ENCODE peak calls at places on chromosome 9, in seven cellular contexts. K is H9, L is mesenchymal stem cell, M is IMR-90, B is neuronal stem cell, C is trophoblast cell, A is H1. G is an unnamed sample.

GRCh38 chr9:33162721-33163311 is 4.3 kb downstream of the B4GALT1 start:
- DNase-seq in K (no peak), L (peak; percentile 81), M (peak; percentile 79), B (no peak), C (peak; percentile 93), A (no peak), G (no peak)

GRCh38 chr9:13387668-13388124 is 108.2 kb upstream of the MPDZ start:
- DNase-seq in K (no peak), L (peak; percentile 13), M (no peak), B (no peak), C (no peak), A (no peak), G (no peak)

GRCh38 chr9:132237481-132237880 is 75.6 kb downstream of the NTNG2 start:
- DNase-seq in K (no peak), L (no peak), M (no peak), B (no peak), C (no peak), A (no peak), G (no peak)

GRCh38 chr9:10835791-10836463 is 223.1 kb upstream of the PTPRD start:
- DNase-seq in K (no peak), L (no peak), M (no peak), B (no peak), C (no peak), A (no peak), G (no peak)

GRCh38 chr9:90996154-90996788 is 194.7 kb downstream of the SYK start:
- DNase-seq in K (no peak), L (no peak), M (no peak), B (no peak), C (peak; percentile 18), A (no peak), G (no peak)

GRCh38 chr9:33138768-33139167 is 28.4 kb downstream of the B4GALT1 start:
- DNase-seq in K (no peak), L (no peak), M (no peak), B (no peak), C (no peak), A (no peak), G (no peak)

GRCh38 chr9:107637421-107638420 is 148.2 kb upstream of the KLF4 start:
- DNase-seq in K (peak; percentile 71), L (peak; percentile 99), M (peak; percentile 98), B (peak; percentile 40), C (peak; percentile 72), A (peak; percentile 66), G (peak; percentile 84)

GRCh38 chr9:70133253-70134208 is 89.9 kb downstream of the MAMDC2 start:
- DNase-seq in K (no peak), L (no peak), M (no peak), B (no peak), C (no peak), A (no peak), G (no peak)

GRCh38 chr9:32782476-32783167 is 718 bp upstream of the TMEM215 start:
- DNase-seq in K (peak; percentile 44), L (no peak), M (no peak), B (no peak), C (no peak), A (peak; percentile 78), G (peak; percentile 36)

GRCh38 chr9:115198018-115198417 is 80.1 kb upstream of the TNC start:
- DNase-seq in K (no peak), L (peak; percentile 68), M (peak; percentile 79), B (no peak), C (peak; percentile 11), A (no peak), G (peak; percentile 67)
- H3K4me1 ChIP-seq in K (peaks cover 2% of the 10 kb centered on the region), L (peaks cover 3% of the 10 kb centered on the region), M (peaks cover 6% of the 10 kb centered on the region), B (peaks cover 1% of the 10 kb centered on the region), C (peaks cover 3% of the 10 kb centered on the region), A (no peaks in the 10 kb centered on the region), G (peaks cover 11% of the 10 kb centered on the region)

GRCh38 chr9:128382261-128382660 is 11.1 kb downstream of the URM1 start:
- DNase-seq in K (no peak), L (no peak), M (no peak), B (no peak), C (no peak), A (no peak), G (no peak)
- H2BK5ac ChIP-seq in K (no peak overlapping the region), L (no peak overlapping the region), M (no peak overlapping the region), B (no peak overlapping the region), C (no peak overlapping the region), A (peak overlapping the region; percentile 75), G (no peak overlapping the region)

DNA sequence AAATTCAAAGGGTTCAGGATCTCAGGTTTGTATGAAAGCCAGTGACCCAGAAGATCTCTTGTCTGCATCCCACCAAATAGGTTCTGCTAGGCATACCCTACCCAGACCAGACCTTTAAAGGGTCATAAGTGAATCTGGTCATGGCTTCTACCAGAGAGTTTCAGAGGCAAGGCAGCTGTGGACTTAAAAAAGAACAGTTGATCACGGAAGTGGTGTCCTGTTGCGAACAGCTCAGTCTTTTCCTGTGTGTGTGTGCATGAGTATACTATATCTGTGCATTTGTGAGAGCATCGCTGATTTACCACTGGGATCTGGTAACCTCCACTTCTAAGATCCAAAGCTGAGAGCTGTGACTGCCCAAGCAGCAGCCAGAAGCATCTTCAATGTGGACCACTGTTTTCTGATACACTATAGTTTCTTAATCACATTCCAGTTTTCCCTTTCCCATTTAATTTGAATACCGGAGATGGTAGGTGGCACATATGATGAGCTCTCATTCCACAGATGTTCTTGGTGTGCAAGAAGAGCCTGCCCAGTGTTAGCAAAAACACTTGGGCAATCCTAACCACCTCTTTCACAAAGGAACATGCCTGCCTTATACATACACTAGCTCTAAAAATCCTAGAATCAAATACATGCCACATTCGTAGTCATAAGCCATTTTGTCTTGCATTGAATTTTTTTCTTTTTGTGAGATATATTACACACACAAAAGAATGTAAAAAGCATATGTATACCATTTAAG is 36.2 kb upstream of the OR2S2 start:
- DNase-seq in K (no peak), L (no peak), M (peak; percentile 13), B (no peak), C (peak; percentile 78), A (no peak), G (no peak)
- H3K18ac ChIP-seq in K (no peak overlapping the region), L (no peak overlapping the region), M (no peak overlapping the region), B (no peak overlapping the region), C (no peak overlapping the region), A (no peak overlapping the region), G (no peak overlapping the region)

DNA sequence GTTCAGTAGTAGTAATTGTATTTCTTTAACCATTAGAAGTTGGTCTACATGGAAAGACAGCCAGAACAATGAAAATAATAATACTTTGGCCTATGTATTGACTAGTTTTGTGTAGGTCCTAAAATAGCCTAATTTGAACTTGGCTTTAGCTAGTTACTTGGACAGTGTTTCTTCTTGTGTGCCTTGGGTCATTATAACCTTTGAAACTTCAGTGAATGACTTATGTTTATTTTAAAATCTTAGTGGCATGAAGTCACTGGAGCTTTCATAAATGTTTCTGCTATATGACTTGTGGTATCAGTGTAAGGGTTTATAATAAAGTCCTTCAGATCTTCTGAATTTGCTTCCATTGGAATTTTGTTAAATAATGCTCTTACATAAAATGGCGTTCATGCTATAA is 2.6 kb upstream of the FAM120AOS start:
- DNase-seq in K (no peak), L (no peak), M (peak; percentile 13), B (no peak), C (no peak), A (no peak), G (no peak)
- H3K4me1 ChIP-seq in K (peaks cover 7% of the 10 kb centered on the region), L (peaks cover 5% of the 10 kb centered on the region), M (peaks cover 10% of the 10 kb centered on the region), B (peaks cover 2% of the 10 kb centered on the region), C (peaks cover 2% of the 10 kb centered on the region), A (peaks cover 2% of the 10 kb centered on the region), G (peaks cover 5% of the 10 kb centered on the region)

DNA sequence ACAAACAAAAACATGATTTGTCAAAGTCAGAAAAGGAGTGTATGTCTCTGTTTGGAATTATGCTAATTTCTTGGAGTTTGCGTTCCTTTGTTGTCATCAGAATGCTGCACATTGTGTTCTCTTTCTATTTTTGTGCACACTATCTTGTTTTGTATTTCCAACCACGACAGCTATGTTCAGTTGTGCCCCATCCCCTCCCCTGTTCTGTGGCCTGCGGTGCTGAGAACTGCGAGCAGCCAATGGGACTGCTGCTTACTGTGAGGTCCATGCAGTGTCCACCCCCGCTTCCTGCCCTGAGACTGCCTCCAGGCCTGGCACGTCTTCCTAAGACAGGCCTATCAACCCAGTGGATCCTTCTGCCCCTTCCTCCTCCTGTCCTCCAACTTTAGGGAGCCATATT is 76.8 kb downstream of the PALM2AKAP2 start:
- DNase-seq in K (peak; percentile 35), L (no peak), M (peak; percentile 33), B (no peak), C (no peak), A (no peak), G (peak; percentile 59)
- H2BK5ac ChIP-seq in K (no peak overlapping the region), L (no peak overlapping the region), M (peak overlapping the region; percentile 59), B (no peak overlapping the region), C (no peak overlapping the region), A (no peak overlapping the region), G (no peak overlapping the region)

GRCh38 chr9:138009016-138009415 is 131.4 kb downstream of the CACNA1B start:
- DNase-seq in K (peak; percentile 17), L (no peak), M (no peak), B (no peak), C (no peak), A (no peak), G (no peak)

GRCh38 chr9:138007566-138008080 is 130.0 kb downstream of the CACNA1B start:
- DNase-seq in K (no peak), L (no peak), M (no peak), B (no peak), C (no peak), A (no peak), G (no peak)

GRCh38 chr9:138009456-138010273 is 132.1 kb downstream of the CACNA1B start:
- DNase-seq in K (no peak), L (no peak), M (no peak), B (no peak), C (no peak), A (no peak), G (no peak)

GRCh38 chr9:138006576-138007233 is 129.1 kb downstream of the CACNA1B start:
- DNase-seq in K (no peak), L (no peak), M (no peak), B (no peak), C (no peak), A (no peak), G (no peak)

GRCh38 chr9:138008081-138008841 is 130.7 kb downstream of the CACNA1B start:
- DNase-seq in K (no peak), L (no peak), M (no peak), B (no peak), C (no peak), A (no peak), G (no peak)
- H3K18ac ChIP-seq in K (no peak overlapping the region), L (no peak overlapping the region), M (no peak overlapping the region), B (peak overlapping the region; percentile 22), C (no peak overlapping the region), A (no peak overlapping the region), G (no peak overlapping the region)

G was measured in mesendoderm.